ENCODE peak calls at places on chromosomes 1 and 21, in four cellular contexts. K is CD8-positive, alpha-beta memory T cell; U is SK-N-SH; J is psoas muscle. S is an unnamed sample. For H3K4me1, the result is how much of the 10 kb centered on the place peaks cover.

GRCh38 chr1:107220036-107220435 is 79.2 kb downstream of the NTNG1 start:
- DNase-seq in U (no peak), J (no peak), K (no peak), S (no peak)

GRCh38 chr1:67957026-67957425 is 93.4 kb downstream of the DIRAS3 start:
- DNase-seq in J (no peak), U (peak), K (no peak), S (no peak)

GRCh38 chr1:108556501-108556900 is 3.4 kb upstream of the EEIG2 start:
- DNase-seq in K (no peak), U (no peak), J (no peak), S (no peak)

GRCh38 chr1:201566933-201567801 is 28.2 kb downstream of the NAV1 start:
- DNase-seq in J (no peak), K (no peak), U (peak), S (peak)

GRCh38 chr1:46221749-46222148 is 18.6 kb downstream of the LURAP1 start:
- DNase-seq in K (no peak), J (no peak), U (no peak), S (no peak)

GRCh38 chr21:25569084-25569483 is 38.2 kb downstream of the MRPL39 start:
- DNase-seq in J (no peak), U (no peak), K (no peak), S (no peak)

GRCh38 chr1:89762431-89762800 is 58.4 kb upstream of the LRRC8D start:
- DNase-seq in U (no peak), K (no peak), J (no peak), S (no peak)

GRCh38 chr1:74620242-74620641 is 53.4 kb downstream of the ERICH3 start:
- DNase-seq in K (no peak), J (no peak), U (no peak), S (no peak)

GRCh38 chr1:168050307-168050706 is 86.4 kb downstream of the GPR161 start:
- DNase-seq in U (no peak), J (no peak), K (no peak), S (no peak)

GRCh38 chr1:202156590-202156989 is 3.8 kb downstream of the PTPN7 start:
- DNase-seq in J (no peak), K (no peak), U (no peak), S (no peak)

GRCh38 chr1:28508435-28508754 is 2.6 kb downstream of the RCC1 start:
- DNase-seq in U (no peak), J (no peak), K (no peak), S (no peak)

GRCh38 chr1:40309374-40310128 is 7.5 kb downstream of the COL9A2 start:
- DNase-seq in U (no peak), J (no peak), K (no peak), S (no peak)

GRCh38 chr1:111199881-111200801 is at the start of gene DENND2D:
- DNase-seq in J (no peak), K (peak), U (no peak), S (peak)

GRCh38 chr1:56578963-56579875 is at the start of gene PLPP3:
- DNase-seq in J (peak), U (peak), K (no peak), S (peak)

GRCh38 chr1:174017231-174017970 is 4.8 kb downstream of the RC3H1 start:
- DNase-seq in J (no peak), K (no peak), U (no peak), S (no peak)

GRCh38 chr1:7418442-7419080 is 352.5 kb upstream of the VAMP3 start:
- DNase-seq in K (no peak), U (peak), J (no peak), S (peak)

GRCh38 chr1:49171941-49172593 is 395.4 kb upstream of the BEND5 start:
- DNase-seq in J (no peak), U (no peak), K (no peak), S (no peak)

GRCh38 chr1:183306317-183307042 is 111.7 kb downstream of the NMNAT2 start:
- DNase-seq in J (no peak), K (no peak), U (no peak), S (no peak)

GRCh38 chr1:211344335-211344664 is 17.7 kb downstream of the TRAF5 start:
- DNase-seq in J (no peak), U (no peak), K (no peak), S (no peak)

GRCh38 chr21:43981151-43981870 is 30.8 kb upstream of the TRAPPC10 start:
- DNase-seq in J (no peak), K (no peak), U (no peak), S (no peak)

GRCh38 chr21:15397258-15397657 is 332.5 kb upstream of the NRIP1 start:
- DNase-seq in K (no peak), J (no peak), U (no peak), S (no peak)

GRCh38 chr1:203104789-203105188 is 19.0 kb upstream of the MYOG start:
- DNase-seq in K (no peak), U (no peak), J (no peak), S (no peak)

GRCh38 chr1:167501513-167502191 is 16.7 kb downstream of the CD247 start:
- DNase-seq in K (no peak), U (no peak), J (no peak), S (no peak)

GRCh38 chr1:29893036-29893723 is 656.9 kb downstream of the PTPRU start:
- DNase-seq in K (no peak), J (no peak), U (peak), S (no peak)

GRCh38 chr1:182909578-182909977 is 43.4 kb downstream of the SHCBP1L start:
- DNase-seq in J (no peak), K (no peak), U (peak), S (no peak)

GRCh38 chr1:12549460-12550349 is 68.3 kb downstream of the DHRS3 start:
- DNase-seq in U (no peak), J (peak), K (no peak), S (peak)

GRCh38 chr1:54407957-54408700 is 1.9 kb upstream of the SSBP3 start:
- DNase-seq in U (no peak), K (no peak), J (peak), S (no peak)

GRCh38 chr21:30194701-30195299 is 21.1 kb downstream of the CLDN8 start:
- DNase-seq in J (no peak), K (no peak), U (peak), S (no peak)

GRCh38 chr1:235057385-235058306 is 71.0 kb downstream of the TOMM20 start:
- DNase-seq in J (no peak), K (no peak), U (no peak), S (no peak)

GRCh38 chr1:53326598-53327182 is 1.2 kb downstream of the LRP8 start:
- DNase-seq in U (peak), K (no peak), J (peak), S (peak)

GRCh38 chr1:152224093-152224492 is at the start of gene HRNR:
- DNase-seq in U (no peak), K (no peak), J (no peak), S (no peak)

GRCh38 chr1:206705187-206705586 is 20.5 kb downstream of the MAPKAPK2 start:
- DNase-seq in U (no peak), K (no peak), J (peak), S (no peak)

GRCh38 chr1:18339161-18339560 is 141.6 kb upstream of the KLHDC7A start:
- DNase-seq in J (no peak), U (no peak), K (no peak), S (no peak)

GRCh38 chr1:11746092-11746491 is 10.2 kb downstream of the AGTRAP start:
- DNase-seq in K (no peak), U (no peak), J (no peak), S (no peak)

GRCh38 chr1:36731226-36732037 is 248.7 kb upstream of the CSF3R start:
- DNase-seq in J (no peak), U (no peak), K (no peak), S (no peak)

GRCh38 chr1:36729716-36730510 is 247.2 kb upstream of the CSF3R start:
- DNase-seq in U (no peak), K (no peak), J (no peak), S (no peak)

GRCh38 chr1:36732038-36732402 is 249.3 kb upstream of the CSF3R start:
- DNase-seq in U (no peak), K (no peak), J (no peak), S (no peak)

GRCh38 chr1:36729289-36729688 is 246.6 kb upstream of the CSF3R start:
- DNase-seq in K (no peak), J (no peak), U (no peak), S (no peak)

DNA sequence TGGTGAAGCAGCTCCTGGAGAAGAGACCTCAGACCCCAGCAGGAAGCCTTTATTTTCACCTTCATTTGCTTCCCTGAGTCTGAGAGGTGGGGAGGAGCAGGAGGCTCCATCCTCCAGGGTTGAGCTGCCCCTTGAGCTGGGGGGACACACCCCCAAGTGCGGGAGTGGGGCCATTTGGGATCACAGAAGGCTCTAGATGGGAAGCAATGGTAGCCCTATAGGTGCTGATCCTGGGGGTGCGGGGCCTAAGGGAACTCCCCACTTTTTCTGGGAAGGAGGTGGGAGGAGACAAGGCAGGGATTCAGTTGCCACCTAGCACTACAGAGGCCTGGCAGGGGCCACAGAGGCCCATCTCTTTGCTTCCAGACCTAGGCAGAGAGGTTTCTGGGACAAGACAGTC is 247.9 kb upstream of the CSF3R start:
- DNase-seq in K (no peak), J (no peak), U (no peak), S (no peak)
- H3K4me3 ChIP-seq in K (no peak), J (no peak), U (no peak), S (no peak)

DNA sequence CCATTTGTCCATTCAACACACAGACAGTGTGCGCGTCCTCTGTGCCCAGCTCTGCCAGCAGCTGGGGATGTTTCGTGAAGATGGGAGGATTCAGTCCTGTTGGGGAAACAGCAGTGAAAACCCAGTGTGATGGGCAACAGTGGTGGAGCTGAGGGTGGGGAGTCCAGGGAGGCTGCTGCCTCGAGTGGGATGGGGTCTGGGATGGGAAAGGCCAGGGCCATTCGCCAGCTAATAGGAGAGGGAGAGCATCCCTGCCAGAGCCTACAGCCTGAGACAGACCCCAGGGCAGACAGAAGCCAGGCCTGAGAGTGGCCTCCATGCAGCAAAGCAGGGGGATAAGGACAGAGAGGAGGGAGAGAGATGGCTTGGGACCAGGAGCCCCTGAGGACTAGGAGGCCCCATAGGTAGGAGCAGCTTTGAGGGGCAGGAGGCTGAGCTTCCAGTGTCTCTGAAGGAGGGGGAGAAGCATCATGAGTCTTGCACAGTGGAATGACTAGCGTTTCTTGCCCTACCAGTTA is 252.6 kb downstream of the NPHP4 start:
- DNase-seq in U (no peak), K (no peak), J (no peak), S (no peak)
- H3K4me1 ChIP-seq in U (under half), K (under half), J (under half), S (under half)

DNA sequence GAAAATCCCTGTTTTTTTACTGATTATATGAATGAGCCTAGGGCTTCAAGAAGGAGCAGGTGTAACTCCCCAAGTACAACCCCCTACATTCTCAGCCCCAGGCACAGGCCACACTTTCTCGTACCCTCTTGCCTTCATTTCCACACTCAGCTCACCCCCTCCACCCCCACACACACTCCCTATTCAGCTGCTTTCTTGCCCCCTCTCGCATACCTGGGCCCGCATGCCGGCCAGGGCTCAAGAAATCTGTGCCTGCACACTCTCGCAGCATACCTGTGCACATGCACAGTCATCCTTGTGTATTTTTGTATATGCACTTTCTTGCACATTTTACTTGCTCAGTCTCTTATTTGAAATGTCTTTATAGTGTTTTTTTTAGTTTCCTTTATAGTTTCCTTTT is 2.0 kb downstream of the PTPRF start:
- DNase-seq in U (no peak), J (no peak), K (no peak), S (no peak)
- H3K4me3 ChIP-seq in U (no peak), J (no peak), K (no peak), S (no peak)

GRCh38 chr1:27000092-27000816 is 6.8 kb downstream of the TRNP1 start:
- DNase-seq in K (no peak), J (no peak), U (no peak), S (no peak)
- H3K4me1 ChIP-seq in K (under half), J (under half), U (under half), S (under half)

GRCh38 chr1:1630965-1631792 is 794 bp upstream of the MMP23B start:
- DNase-seq in U (peak), K (peak), J (peak), S (no peak)
- H3K4me3 ChIP-seq in U (no peak), K (peak), J (peak), S (no peak)

DNA sequence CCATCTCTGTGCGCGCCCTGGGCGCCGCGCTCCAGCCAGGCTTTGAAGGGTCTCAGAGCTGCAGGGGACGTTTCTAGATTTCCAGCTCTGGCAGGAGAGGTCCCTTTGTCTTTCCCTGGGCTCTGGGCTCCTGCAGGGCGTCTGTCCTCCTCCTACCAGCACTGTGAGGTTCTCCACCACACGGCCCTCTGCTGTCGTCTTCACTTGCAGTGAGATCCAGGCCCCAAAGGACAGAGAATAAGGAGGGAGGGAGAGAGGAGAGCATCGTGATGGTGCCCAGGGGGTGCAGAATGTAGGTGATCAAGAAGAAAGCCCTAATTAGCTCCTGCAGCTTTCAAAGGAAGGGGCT is 4.1 kb upstream of the GNB1 start:
- DNase-seq in U (no peak), K (no peak), J (no peak), S (no peak)
- H3K4me1 ChIP-seq in U (under half), K (under half), J (under half), S (under half)